ENCODE peak calls at places on chromosomes 6 and 20, in five cellular contexts. H is AG09319, N is GM12864, A is H9, K is AG10803. Q is an unnamed sample.

GRCh38 chr20:48201881-48202280 is 416.6 kb upstream of the SULF2 start:
- DNase-seq in H (no peak), N (no peak), A (no peak), K (no peak), Q (no peak)

GRCh38 chr20:21395666-21396044 is 1.7 kb downstream of the NKX2-4 start:
- DNase-seq in H (no peak), N (no peak), A (peak), K (no peak), Q (peak)

GRCh38 chr6:90598192-90598951 is 11.5 kb upstream of the MAP3K7 start:
- DNase-seq in H (no peak), N (no peak), A (no peak), K (no peak), Q (no peak)

GRCh38 chr6:41014780-41015179 is 24.2 kb downstream of the UNC5CL start:
- DNase-seq in H (no peak), N (no peak), A (no peak), K (no peak), Q (no peak)

GRCh38 chr20:31602779-31603441 is 2.2 kb upstream of the ID1 start:
- DNase-seq in H (no peak), N (peak), A (no peak), K (peak), Q (peak)

GRCh38 chr6:140062042-140063041 is 687.9 kb upstream of the CITED2 start:
- DNase-seq in H (peak), N (no peak), A (no peak), K (peak), Q (no peak)

GRCh38 chr6:33633462-33634158 is 12.5 kb downstream of the ITPR3 start:
- DNase-seq in H (no peak), N (no peak), A (peak), K (peak), Q (peak)

GRCh38 chr20:25274481-25274880 is 26.6 kb downstream of the PYGB start:
- DNase-seq in H (no peak), N (no peak), A (no peak), K (no peak), Q (no peak)

GRCh38 chr6:148272084-148272483 is 70.6 kb upstream of the SASH1 start:
- DNase-seq in H (peak), N (no peak), A (no peak), K (peak), Q (no peak)

GRCh38 chr6:4587171-4587570 is 189.0 kb upstream of the CDYL start:
- DNase-seq in H (no peak), N (no peak), A (no peak), K (no peak), Q (no peak)

GRCh38 chr6:30555428-30556005 is 772 bp downstream of the GNL1 start:
- DNase-seq in H (no peak), N (no peak), A (peak), K (peak), Q (no peak)

GRCh38 chr6:74764486-74764885 is 441.4 kb downstream of the COL12A1 start:
- DNase-seq in H (no peak), N (no peak), A (no peak), K (peak), Q (no peak)

GRCh38 chr6:148242180-148242579 is 100.5 kb upstream of the SASH1 start:
- DNase-seq in H (no peak), N (no peak), A (no peak), K (peak), Q (no peak)

GRCh38 chr20:49610701-49611538 is 43.0 kb upstream of the PTGIS start:
- DNase-seq in H (no peak), N (no peak), A (peak), K (no peak), Q (peak)

GRCh38 chr6:109454483-109455160 is 950 bp downstream of the MICAL1 start:
- DNase-seq in H (no peak), N (peak), A (no peak), K (no peak), Q (peak)

GRCh38 chr6:160049346-160049745 is 72.3 kb upstream of the SLC22A1 start:
- DNase-seq in H (no peak), N (no peak), A (no peak), K (no peak), Q (no peak)

GRCh38 chr6:38404355-38404754 is 235.4 kb downstream of the BTBD9 start:
- DNase-seq in H (no peak), N (no peak), A (no peak), K (peak), Q (peak)

GRCh38 chr6:136923116-136923953 is 1.2 kb downstream of the SLC35D3 start:
- DNase-seq in H (no peak), N (no peak), A (peak), K (no peak), Q (peak)

GRCh38 chr6:110902091-110902490 is 27.5 kb downstream of the AMD1 start:
- DNase-seq in H (no peak), N (no peak), A (no peak), K (no peak), Q (no peak)

GRCh38 chr20:24918579-24919566 is 30.2 kb upstream of the CST7 start:
- DNase-seq in H (no peak), N (no peak), A (no peak), K (peak), Q (no peak)

GRCh38 chr6:120826253-120826652 is 508.0 kb downstream of the TBC1D32 start:
- DNase-seq in H (no peak), N (no peak), A (peak), K (no peak), Q (peak)

GRCh38 chr6:165218816-165219215 is 90.6 kb downstream of the C6orf118 start:
- DNase-seq in H (no peak), N (no peak), A (no peak), K (peak), Q (no peak)

GRCh38 chr6:123803456-123803861 is 206 bp upstream of the NKAIN2 start:
- DNase-seq in H (no peak), N (no peak), A (no peak), K (no peak), Q (peak)

DNA sequence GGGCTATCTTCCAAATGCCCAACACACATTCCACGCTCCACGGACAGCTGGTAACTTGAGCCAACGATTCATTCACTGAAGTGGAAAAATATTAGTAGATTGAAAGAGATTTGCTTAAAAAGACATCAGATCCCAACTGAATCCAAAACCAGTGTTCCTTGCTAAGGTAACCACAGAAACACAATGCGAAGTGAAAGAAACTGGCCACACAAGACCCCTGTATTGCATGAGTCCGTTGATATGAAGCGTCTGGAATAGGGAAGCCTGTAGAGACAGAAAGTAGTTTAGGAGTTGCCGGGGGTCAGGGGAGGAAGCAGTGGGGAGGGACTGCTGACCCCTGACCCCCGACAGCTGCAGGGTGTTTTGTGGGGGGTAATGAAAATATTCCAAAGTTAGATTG is 10.0 kb downstream of the PCK1 start:
- DNase-seq in H (no peak), N (no peak), A (no peak), K (no peak), Q (no peak)
- TF ChIP-seq CTCF in H (no peak), N (no peak), A (no peak), K (no peak), Q (no peak)

GRCh38 chr6:142558785-142559184 is 257.0 kb downstream of the ADGRG6 start:
- DNase-seq in H (no peak), N (no peak), A (no peak), K (no peak), Q (no peak)
- TF ChIP-seq CTCF in H (no peak), N (no peak), A (no peak), K (no peak), Q (no peak)

GRCh38 chr6:21612067-21612745 is 18.7 kb downstream of the SOX4 start:
- DNase-seq in H (no peak), N (no peak), A (no peak), K (no peak), Q (no peak)

GRCh38 chr6:21613809-21614208 is 20.3 kb downstream of the SOX4 start:
- DNase-seq in H (no peak), N (no peak), A (no peak), K (no peak), Q (no peak)

GRCh38 chr6:21609881-21610329 is 16.4 kb downstream of the SOX4 start:
- DNase-seq in H (no peak), N (no peak), A (peak), K (no peak), Q (no peak)

GRCh38 chr6:21610376-21610775 is 16.8 kb downstream of the SOX4 start:
- DNase-seq in H (no peak), N (no peak), A (no peak), K (no peak), Q (peak)

DNA sequence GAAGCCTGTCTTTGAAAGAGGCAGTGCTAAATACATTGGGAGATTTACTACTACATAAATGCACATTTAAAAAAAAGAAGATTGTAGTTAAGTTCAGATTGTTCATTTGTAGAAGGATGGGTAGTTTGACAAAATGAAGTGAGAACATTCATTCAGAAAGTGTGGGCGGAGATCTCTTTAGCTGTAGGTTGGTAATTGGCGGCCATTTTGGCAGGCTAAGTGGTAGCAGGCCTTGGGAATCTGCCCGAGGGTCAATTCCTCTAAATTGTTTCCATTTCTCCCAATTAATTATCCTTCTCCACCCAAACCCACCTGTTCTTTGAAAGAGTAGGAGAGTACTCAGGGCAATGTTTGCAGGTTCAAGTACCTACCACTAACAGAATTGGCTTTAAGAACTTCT is 17.9 kb downstream of the SOX4 start:
- DNase-seq in H (no peak), N (no peak), A (no peak), K (no peak), Q (no peak)
- TF ChIP-seq CTCF in H (no peak), N (no peak), A (no peak), K (no peak), Q (no peak)

GRCh38 chr20:381581-382290 is 1.2 kb downstream of the TRIB3 start:
- DNase-seq in H (peak), N (peak), A (peak), K (peak), Q (peak)

GRCh38 chr20:378961-379336 is 1.6 kb upstream of the TRIB3 start:
- DNase-seq in H (no peak), N (no peak), A (no peak), K (no peak), Q (no peak)

GRCh38 chr20:382291-383115 is 1.9 kb downstream of the TRIB3 start:
- DNase-seq in H (no peak), N (no peak), A (no peak), K (no peak), Q (no peak)

GRCh38 chr20:383889-384288 is 3.3 kb downstream of the TRIB3 start:
- DNase-seq in H (no peak), N (no peak), A (no peak), K (no peak), Q (no peak)

DNA sequence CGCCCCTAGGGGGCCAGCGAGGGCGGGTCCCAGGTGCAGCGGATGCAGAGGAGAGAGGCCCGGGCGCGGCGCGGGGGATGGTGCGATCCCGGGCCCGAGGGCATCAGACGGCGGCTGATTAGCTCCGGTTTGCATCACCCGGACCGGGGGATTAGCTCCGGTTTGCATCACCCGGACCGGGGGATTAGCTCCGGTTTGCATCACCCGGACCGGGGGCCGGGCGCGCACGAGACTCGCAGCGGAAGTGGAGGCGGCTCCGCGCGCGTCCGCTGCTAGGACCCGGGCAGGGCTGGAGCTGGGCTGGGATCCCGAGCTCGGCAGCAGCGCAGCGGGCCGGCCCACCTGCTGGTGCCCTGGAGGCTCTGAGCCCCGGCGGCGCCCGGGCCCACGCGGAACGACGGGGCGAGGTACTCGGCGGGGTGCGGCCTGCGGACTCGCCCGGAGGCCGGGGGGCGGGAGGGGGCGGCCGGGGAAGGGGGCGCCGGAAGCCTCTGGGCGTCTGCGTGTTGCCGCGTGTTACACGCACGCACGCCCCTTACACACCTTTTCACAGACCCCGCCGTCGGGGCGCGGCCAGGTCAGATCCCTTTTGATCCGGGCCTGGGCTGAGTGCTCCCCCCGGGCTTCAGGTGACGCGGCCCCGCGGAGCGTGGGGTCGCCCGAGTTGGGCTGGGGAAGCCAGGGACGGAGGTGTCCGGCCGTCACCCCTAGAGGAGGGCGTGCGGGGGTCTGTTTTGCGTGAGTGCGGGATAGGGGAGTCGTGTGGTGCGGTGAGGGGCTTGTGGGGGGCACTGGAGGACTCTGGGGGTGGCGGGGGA is 412 bp downstream of the TRIB3 start:
- DNase-seq in H (peak), N (peak), A (peak), K (peak), Q (peak)
- TF ChIP-seq CTCF in H (no peak), N (no peak), A (peak), K (peak), Q (peak)

DNA sequence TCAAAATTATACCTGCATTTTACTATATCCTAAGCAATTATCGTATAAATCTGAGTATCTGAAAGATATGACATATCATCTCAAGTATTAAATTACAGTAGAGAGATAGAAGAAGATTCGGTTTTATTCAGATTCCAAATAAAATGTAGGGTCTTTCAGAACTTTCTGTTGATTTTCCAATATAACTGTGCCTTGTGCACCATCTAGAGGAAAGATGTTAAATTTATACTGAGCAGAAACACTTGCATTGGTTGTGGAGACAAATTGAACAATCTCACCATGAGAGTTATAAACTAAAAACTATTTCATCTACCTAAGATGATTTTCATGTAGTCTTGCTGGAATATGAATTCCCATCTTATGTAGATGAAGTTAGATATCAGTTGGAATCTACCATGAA is 26.8 kb upstream of the HSF2 start:
- DNase-seq in H (no peak), N (no peak), A (no peak), K (no peak), Q (no peak)
- TF ChIP-seq CTCF in H (no peak), N (no peak), A (peak), K (peak), Q (no peak)

DNA sequence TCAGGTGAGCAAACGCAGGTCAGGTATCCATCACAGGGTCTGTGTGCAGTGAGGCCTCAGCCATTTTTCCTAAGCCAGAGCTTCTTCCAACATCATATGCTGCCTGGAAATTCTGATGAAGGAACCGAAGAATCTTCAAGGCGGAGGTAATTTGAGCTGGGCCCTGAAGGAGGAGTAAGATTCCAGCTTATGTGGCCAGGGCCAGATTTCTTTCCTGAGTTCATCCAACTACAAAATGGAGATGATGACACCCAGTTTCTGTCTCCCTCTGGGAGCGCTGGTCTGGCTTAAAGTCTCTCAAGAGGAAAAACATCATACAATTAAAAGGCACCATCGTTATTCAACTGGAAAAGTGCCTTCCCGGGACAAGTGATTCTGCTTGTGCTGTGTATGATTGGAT is 6.9 kb upstream of the MANBAL start:
- DNase-seq in H (no peak), N (no peak), A (no peak), K (peak), Q (no peak)
- TF ChIP-seq CTCF in H (peak), N (no peak), A (peak), K (peak), Q (no peak)

GRCh38 chr6:89494131-89494793 is 61.3 kb downstream of the ANKRD6 start:
- DNase-seq in H (no peak), N (no peak), A (peak), K (no peak), Q (peak)
- TF ChIP-seq CTCF in H (no peak), N (peak), A (peak), K (no peak), Q (no peak)

GRCh38 chr6:87832025-87832825 is 130.2 kb upstream of the AKIRIN2 start:
- DNase-seq in H (no peak), N (peak), A (no peak), K (peak), Q (peak)
- TF ChIP-seq CTCF in H (peak), N (peak), A (peak), K (peak), Q (peak)

GRCh38 chr6:119314894-119315272 is 34.7 kb downstream of the MAN1A1 start:
- DNase-seq in H (no peak), N (peak), A (no peak), K (no peak), Q (no peak)

GRCh38 chr6:119312441-119312840 is 37.1 kb downstream of the MAN1A1 start:
- DNase-seq in H (no peak), N (no peak), A (no peak), K (no peak), Q (no peak)

GRCh38 chr6:119311514-119312142 is 37.9 kb downstream of the MAN1A1 start:
- DNase-seq in H (no peak), N (no peak), A (no peak), K (no peak), Q (no peak)

GRCh38 chr6:119312875-119313338 is 36.7 kb downstream of the MAN1A1 start:
- DNase-seq in H (no peak), N (peak), A (no peak), K (no peak), Q (no peak)

GRCh38 chr6:119313937-119314893 is 35.3 kb downstream of the MAN1A1 start:
- DNase-seq in H (no peak), N (peak), A (no peak), K (no peak), Q (no peak)
- TF ChIP-seq CTCF in H (no peak), N (no peak), A (no peak), K (no peak), Q (no peak)

DNA sequence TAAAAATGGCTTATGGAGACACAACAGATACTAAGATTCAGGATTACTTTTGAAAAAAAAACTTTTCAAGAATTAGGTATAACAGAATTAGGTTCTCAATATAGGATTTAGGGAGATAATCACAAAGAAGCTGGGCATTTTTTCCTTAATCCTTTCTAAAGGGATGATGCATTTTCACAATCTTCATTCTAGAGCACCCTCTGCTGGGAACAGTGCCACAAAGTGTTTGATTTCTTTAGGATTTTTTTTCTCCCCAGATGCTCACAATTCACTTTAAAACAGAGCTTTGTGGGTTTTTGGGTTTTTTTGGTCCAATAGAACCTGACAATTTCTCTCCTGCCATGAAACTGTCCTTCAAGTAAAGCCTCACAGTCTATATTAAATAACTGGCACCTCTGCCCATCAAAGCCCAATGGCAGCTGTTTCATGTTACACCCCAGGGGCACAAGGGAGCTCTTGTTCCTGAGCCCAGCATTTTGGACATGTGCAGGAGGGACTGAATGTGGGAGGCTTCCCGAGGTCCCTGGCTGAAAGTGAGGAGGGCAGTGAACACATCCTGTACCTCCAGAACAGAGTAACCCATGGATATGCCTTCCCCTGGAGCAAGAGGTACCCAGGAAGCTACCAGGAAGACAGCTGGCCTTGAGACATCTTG is 39.7 kb downstream of the PREP start:
- DNase-seq in H (no peak), N (no peak), A (no peak), K (peak), Q (no peak)
- TF ChIP-seq CTCF in H (peak), N (no peak), A (peak), K (peak), Q (no peak)